ENCODE peak calls at places on chromosome 21, in six cellular contexts. S is foreskin fibroblast, W is tibial nerve, I is stomach, O is fibroblast of pulmonary artery, X is mucosa of gallbladder. J is an unnamed sample.
A peak's percentile ranks its signal among the peaks of the same experiment; 100 is the strongest.

GRCh38 chr21:34668803-34669148 is at the start of gene CLIC6:
- DNase-seq in X (peak; percentile 61), S (no peak), W (peak; percentile 62), I (peak; percentile 86), O (no peak), J (no peak)

GRCh38 chr21:42439284-42440186 is 35.8 kb downstream of the UBASH3A start:
- DNase-seq in O (no peak), S (no peak), W (no peak), X (no peak), I (no peak), J (no peak)

GRCh38 chr21:14947613-14948160 is 117.1 kb downstream of the NRIP1 start:
- DNase-seq in W (no peak), X (no peak), O (no peak), I (no peak), S (no peak), J (no peak)

GRCh38 chr21:37278199-37278598 is 11.1 kb upstream of the VPS26C start:
- DNase-seq in X (no peak), I (no peak), W (no peak), S (no peak), O (no peak), J (no peak)

GRCh38 chr21:33149166-33149565 is 79.2 kb downstream of the OLIG1 start:
- DNase-seq in X (no peak), O (no peak), I (no peak), S (no peak), W (no peak), J (no peak)

GRCh38 chr21:36910581-36911307 is 55.7 kb downstream of the HLCS start:
- DNase-seq in I (no peak), W (no peak), O (peak; percentile 76), X (no peak), S (peak; percentile 46), J (peak; percentile 53)

GRCh38 chr21:36791695-36792451 is 93.0 kb downstream of the SIM2 start:
- DNase-seq in S (no peak), X (no peak), I (no peak), O (no peak), W (no peak), J (no peak)

GRCh38 chr21:45864436-45864835 is 117.1 kb upstream of the COL6A1 start:
- DNase-seq in S (no peak), W (no peak), O (peak; percentile 51), X (no peak), I (no peak), J (no peak)

GRCh38 chr21:41196990-41197389 is 29.0 kb downstream of the BACE2 start:
- DNase-seq in W (no peak), O (peak; percentile 49), I (no peak), X (no peak), S (no peak), J (no peak)

GRCh38 chr21:42751866-42752265 is 98.4 kb downstream of the PDE9A start:
- DNase-seq in X (no peak), S (no peak), W (no peak), I (no peak), O (no peak), J (no peak)

GRCh38 chr21:45573452-45574035 is 31.3 kb upstream of the SLC19A1 start:
- DNase-seq in S (no peak), O (no peak), W (no peak), X (no peak), I (no peak), J (no peak)

GRCh38 chr21:38821248-38821647 is 15.5 kb downstream of the ETS2 start:
- DNase-seq in O (no peak), I (no peak), S (no peak), X (no peak), W (no peak), J (no peak)

GRCh38 chr21:42361286-42361685 is 5.0 kb downstream of the TFF1 start:
- DNase-seq in X (no peak), S (no peak), O (no peak), W (no peak), I (no peak), J (no peak)

GRCh38 chr21:45294509-45295291 is 7.0 kb upstream of the POFUT2 start:
- DNase-seq in S (peak; percentile 99), W (peak; percentile 71), X (peak; percentile 85), O (peak; percentile 99), I (peak; percentile 54), J (peak; percentile 100)

GRCh38 chr21:34192646-34193285 is 119.4 kb downstream of the MRPS6 start:
- DNase-seq in I (no peak), X (no peak), S (no peak), W (no peak), O (no peak), J (no peak)